ENCODE peak calls at places on chromosomes 16 and 17, in six cellular contexts. W, A, M, S, P and E are unnamed samples.

GRCh38 chr17:32386844-32387243 is 36.9 kb downstream of the ZNF207 start:
- DNase-seq in M (no peak), A (no peak), W (no peak), S (no peak), P (no peak), E (no peak)

GRCh38 chr17:28549274-28550132 is 2.9 kb downstream of the UNC119 start:
- DNase-seq in S (no peak), P (no peak), M (peak; percentile 35), W (no peak), A (no peak), E (peak; percentile 71)

GRCh38 chr16:83561876-83562275 is 245.9 kb upstream of the HSBP1 start:
- DNase-seq in P (no peak), S (peak; percentile 25), A (no peak), W (no peak), M (peak; percentile 12), E (no peak)

GRCh38 chr17:66695098-66695497 is 139.8 kb upstream of the CACNG5 start:
- DNase-seq in A (no peak), W (no peak), P (no peak), S (no peak), M (no peak), E (no peak)

GRCh38 chr16:89320717-89321501 is 103.4 kb downstream of the ZNF778 start:
- DNase-seq in M (no peak), P (no peak), A (peak; percentile 60), W (no peak), S (peak; percentile 92), E (no peak)

GRCh38 chr16:31713945-31714898 is 159.4 kb upstream of the ZNF267 start:
- DNase-seq in M (no peak), S (peak; percentile 45), W (no peak), P (no peak), A (no peak), E (no peak)

GRCh38 chr17:3894927-3895343 is 2.1 kb upstream of the CAMKK1 start:
- DNase-seq in W (no peak), P (no peak), A (no peak), S (no peak), M (no peak), E (no peak)

GRCh38 chr17:68763551-68763950 is 162.4 kb upstream of the FAM20A start:
- DNase-seq in A (no peak), W (no peak), P (no peak), S (no peak), M (no peak), E (no peak)

GRCh38 chr16:66508261-66508913 is 41.5 kb downstream of the TK2 start:
- DNase-seq in M (no peak), P (no peak), W (no peak), A (no peak), S (no peak), E (no peak)

GRCh38 chr17:54891176-54891821 is 9.4 kb upstream of the TOM1L1 start:
- DNase-seq in M (peak; percentile 6), W (no peak), A (peak; percentile 29), S (peak; percentile 74), P (no peak), E (no peak)

GRCh38 chr16:27304881-27305280 is 8.9 kb upstream of the IL4R start:
- DNase-seq in P (no peak), A (no peak), W (no peak), M (no peak), S (no peak), E (no peak)

GRCh38 chr17:7436556-7437368 is 1.5 kb downstream of the TMEM102 start:
- DNase-seq in M (peak; percentile 57), P (no peak), A (peak; percentile 87), S (no peak), W (no peak), E (peak; percentile 89)

GRCh38 chr16:73616186-73616585 is 568.3 kb upstream of the ZFHX3 start:
- DNase-seq in S (peak; percentile 11), W (no peak), M (no peak), P (no peak), A (no peak), E (no peak)

GRCh38 chr17:66661411-66661843 is 173.5 kb upstream of the CACNG5 start:
- DNase-seq in P (no peak), A (peak; percentile 38), M (no peak), W (no peak), S (peak; percentile 32), E (peak; percentile 35)

GRCh38 chr16:12157510-12158093 is 181.1 kb downstream of the SNX29 start:
- DNase-seq in M (no peak), A (no peak), P (no peak), S (no peak), W (no peak), E (no peak)

GRCh38 chr16:53071748-53072301 is 17.0 kb downstream of the CHD9 start:
- DNase-seq in W (peak; percentile 45), A (peak; percentile 54), M (peak; percentile 29), S (no peak), P (no peak), E (peak; percentile 49)

GRCh38 chr16:25256821-25257503 is 683 bp downstream of the ZKSCAN2 start:
- DNase-seq in S (peak; percentile 39), M (peak; percentile 26), W (no peak), A (peak; percentile 18), P (no peak), E (no peak)

GRCh38 chr17:40095944-40096791 is 4.2 kb downstream of the NR1D1 start:
- DNase-seq in A (peak; percentile 48), W (peak; percentile 66), S (no peak), M (peak; percentile 67), P (no peak), E (peak; percentile 79)

GRCh38 chr16:11020792-11021440 is 76.6 kb downstream of the CLEC16A start:
- DNase-seq in A (no peak), S (no peak), P (no peak), W (no peak), M (no peak), E (no peak)

GRCh38 chr17:68595496-68595895 is 5.7 kb downstream of the FAM20A start:
- DNase-seq in P (no peak), W (peak; percentile 67), M (no peak), A (no peak), S (no peak), E (no peak)

GRCh38 chr17:82299452-82299851 is 18.0 kb downstream of the CD7 start:
- DNase-seq in A (no peak), W (no peak), S (no peak), P (no peak), M (peak; percentile 85), E (no peak)

GRCh38 chr16:709651-710499 is 4.3 kb upstream of the FBXL16 start:
- DNase-seq in A (peak; percentile 77), W (no peak), S (peak; percentile 77), M (no peak), P (no peak), E (no peak)

GRCh38 chr17:7579001-7579838 is at the start of gene CD68:
- DNase-seq in W (peak; percentile 64), M (peak; percentile 75), S (no peak), P (peak; percentile 77), A (peak; percentile 49), E (peak; percentile 73)

GRCh38 chr17:82031885-82032627 is 578 bp downstream of the RAC3 start:
- DNase-seq in P (no peak), M (no peak), S (peak; percentile 88), W (no peak), A (no peak), E (no peak)

GRCh38 chr17:78258323-78259229 is 27.1 kb downstream of the TMEM235 start:
- DNase-seq in M (peak; percentile 92), P (no peak), S (peak; percentile 90), A (no peak), W (no peak), E (peak; percentile 54)

GRCh38 chr17:57106107-57106835 is 21.2 kb downstream of the AKAP1 start:
- DNase-seq in W (no peak), S (no peak), A (no peak), M (no peak), P (no peak), E (no peak)

GRCh38 chr16:79093554-79093967 is 507.0 kb downstream of the MAF start:
- DNase-seq in A (no peak), M (peak; percentile 82), P (no peak), S (no peak), W (no peak), E (peak; percentile 16)

GRCh38 chr17:45430738-45431530 is 1.7 kb downstream of the ARHGAP27 start:
- DNase-seq in M (no peak), S (no peak), A (no peak), P (no peak), W (no peak), E (peak; percentile 71)

GRCh38 chr17:75478508-75478907 is 22.1 kb downstream of the TMEM94 start:
- DNase-seq in P (no peak), S (no peak), W (no peak), A (no peak), M (no peak), E (no peak)

GRCh38 chr16:7345423-7345822 is 12.8 kb downstream of the RBFOX1 start:
- DNase-seq in M (no peak), S (no peak), W (no peak), A (no peak), P (no peak), E (no peak)
- H3K4me3 ChIP-seq in M (no peak overlapping the region), S (no peak overlapping the region), W (no peak overlapping the region), A (no peak overlapping the region), P (no peak overlapping the region), E (no peak overlapping the region)

GRCh38 chr17:80866050-80866793 is 125.4 kb upstream of the CHMP6 start:
- DNase-seq in S (peak; percentile 72), A (peak; percentile 72), P (no peak), M (peak; percentile 69), W (peak; percentile 87), E (no peak)
- TF ChIP-seq CTCF in S (peak; percentile 66), A (peak; percentile 71), P (peak; percentile 68), M (peak; percentile 80), W (peak; percentile 52), E (peak; percentile 76)

DNA sequence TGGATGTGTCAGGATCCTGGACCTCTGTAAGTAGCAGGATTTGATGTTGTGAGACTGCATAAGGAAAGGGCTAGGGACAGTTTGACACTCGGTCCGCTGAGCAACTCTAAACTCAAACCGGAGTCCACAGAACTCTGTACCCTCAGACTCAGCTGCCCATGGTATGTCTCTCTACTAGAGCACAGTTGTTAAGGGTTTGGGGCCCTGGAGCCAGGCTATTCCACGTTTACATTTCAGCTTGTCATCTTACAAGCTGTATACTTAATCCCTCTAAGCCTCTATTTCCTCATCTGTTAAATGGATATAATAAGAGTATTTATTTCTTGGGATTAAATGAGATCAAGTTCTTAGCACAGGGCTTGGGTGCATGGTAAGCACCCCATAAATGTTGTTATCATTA is 27.9 kb downstream of the HOXB1 start:
- DNase-seq in W (no peak), A (no peak), M (no peak), S (no peak), P (no peak), E (no peak)
- H3K27me3 ChIP-seq in W (no peaks in the 10 kb centered on the region), A (no peaks in the 10 kb centered on the region), M (peaks cover 49% of the 10 kb centered on the region), S (no peaks in the 10 kb centered on the region), P (no peaks in the 10 kb centered on the region), E (no peaks in the 10 kb centered on the region)

GRCh38 chr17:60527701-60528100 is 1.7 kb upstream of the APPBP2 start:
- DNase-seq in W (no peak), M (no peak), P (no peak), S (no peak), A (no peak), E (no peak)

GRCh38 chr17:60525624-60526514 is at the start of gene APPBP2:
- DNase-seq in W (peak; percentile 78), P (peak; percentile 23), A (peak; percentile 88), S (peak; percentile 90), M (peak; percentile 80), E (peak; percentile 86)

GRCh38 chr17:60524463-60525346 is 1.3 kb downstream of the APPBP2 start:
- DNase-seq in A (peak; percentile 2), S (no peak), W (peak; percentile 5), P (no peak), M (no peak), E (no peak)

GRCh38 chr17:60525347-60525623 is 757 bp downstream of the APPBP2 start:
- DNase-seq in A (peak; percentile 32), P (no peak), W (peak; percentile 8), M (no peak), S (no peak), E (no peak)

GRCh38 chr17:60526726-60527125 is 684 bp upstream of the APPBP2 start:
- DNase-seq in A (no peak), M (no peak), P (no peak), S (no peak), W (no peak), E (no peak)
- H3K4me3 ChIP-seq in A (peak overlapping the region; percentile 18), M (peak overlapping the region; percentile 71), P (peak overlapping the region; percentile 90), S (peak overlapping the region; percentile 96), W (peak overlapping the region; percentile 90), E (peak overlapping the region; percentile 75)